ENCODE peak calls at places on chromosomes 4 and X, in four cellular contexts. One of them, this sample, is unnamed.

GRCh38 chrX:150587585-150588503 is 19.4 kb downstream of the MTM1 start:
- DNase-seq in fibroblast of lung: peak
- DNase-seq in choroid plexus epithelial cell: peak
- DNase-seq in RWPE1: no peak
- DNase-seq in this sample: peak

GRCh38 chr4:8725845-8726244 is 133.3 kb downstream of the CPZ start:
- DNase-seq in fibroblast of lung: no peak
- DNase-seq in choroid plexus epithelial cell: no peak
- DNase-seq in RWPE1: no peak
- DNase-seq in this sample: no peak

GRCh38 chrX:130974323-130974722 is 71.3 kb upstream of the ENOX2 start:
- DNase-seq in fibroblast of lung: peak
- DNase-seq in choroid plexus epithelial cell: peak
- DNase-seq in RWPE1: no peak
- DNase-seq in this sample: no peak

GRCh38 chrX:145817299-145817665 is 347 bp upstream of the SLITRK2 start:
- DNase-seq in fibroblast of lung: no peak
- DNase-seq in choroid plexus epithelial cell: no peak
- DNase-seq in RWPE1: no peak
- DNase-seq in this sample: no peak

GRCh38 chr4:17273047-17273446 is 238.8 kb downstream of the QDPR start:
- DNase-seq in fibroblast of lung: peak
- DNase-seq in choroid plexus epithelial cell: no peak
- DNase-seq in RWPE1: no peak
- DNase-seq in this sample: no peak

GRCh38 chr4:71713611-71714203 is 70.2 kb downstream of the GC start:
- DNase-seq in fibroblast of lung: peak
- DNase-seq in choroid plexus epithelial cell: peak
- DNase-seq in RWPE1: peak
- DNase-seq in this sample: peak

GRCh38 chr4:5956285-5957021 is 61.8 kb downstream of the C4orf50 start:
- DNase-seq in fibroblast of lung: no peak
- DNase-seq in choroid plexus epithelial cell: no peak
- DNase-seq in RWPE1: no peak
- DNase-seq in this sample: peak

GRCh38 chrX:4240541-4241194 is 527.2 kb upstream of the PRKX start:
- DNase-seq in fibroblast of lung: no peak
- DNase-seq in choroid plexus epithelial cell: no peak
- DNase-seq in RWPE1: no peak
- DNase-seq in this sample: no peak

GRCh38 chrX:122583526-122583925 is 600.6 kb upstream of the GRIA3 start:
- DNase-seq in fibroblast of lung: no peak
- DNase-seq in choroid plexus epithelial cell: no peak
- DNase-seq in RWPE1: no peak
- DNase-seq in this sample: no peak

GRCh38 chrX:28408017-28408723 is 179.1 kb upstream of the IL1RAPL1 start:
- DNase-seq in fibroblast of lung: no peak
- DNase-seq in choroid plexus epithelial cell: no peak
- DNase-seq in RWPE1: no peak
- DNase-seq in this sample: no peak

GRCh38 chrX:79588233-79588632 is 221.1 kb upstream of the ITM2A start:
- DNase-seq in fibroblast of lung: no peak
- DNase-seq in choroid plexus epithelial cell: no peak
- DNase-seq in RWPE1: no peak
- DNase-seq in this sample: no peak

DNA sequence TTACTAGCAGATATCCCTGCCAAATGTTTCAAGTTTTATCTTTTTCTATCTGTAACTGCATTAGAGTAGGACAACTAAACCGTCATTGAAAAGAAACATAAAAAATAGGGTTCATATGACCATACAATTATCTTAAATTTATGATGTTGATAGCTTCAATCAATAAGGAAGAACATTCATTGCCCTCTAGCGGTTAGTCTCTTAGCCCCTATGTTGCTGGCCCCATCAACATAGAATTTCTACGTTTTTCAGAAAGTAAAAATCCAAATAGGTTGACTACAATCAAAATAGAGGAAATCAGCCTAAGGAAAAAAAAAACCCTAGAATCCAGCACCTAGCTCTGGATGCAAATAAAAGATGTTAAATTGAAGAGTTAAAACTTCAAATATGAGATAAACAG is 225.1 kb upstream of the ITM2A start:
- DNase-seq in fibroblast of lung: no peak
- DNase-seq in choroid plexus epithelial cell: no peak
- DNase-seq in RWPE1: no peak
- DNase-seq in this sample: peak
- TF ChIP-seq CTCF in fibroblast of lung: no peak
- TF ChIP-seq CTCF in choroid plexus epithelial cell: no peak
- TF ChIP-seq CTCF in RWPE1: no peak
- TF ChIP-seq CTCF in this sample: peak

GRCh38 chr4:26484032-26484515 is 6.2 kb downstream of the CCKAR start:
- DNase-seq in fibroblast of lung: peak
- DNase-seq in choroid plexus epithelial cell: no peak
- DNase-seq in RWPE1: no peak
- DNase-seq in this sample: no peak
- TF ChIP-seq CTCF in fibroblast of lung: no peak
- TF ChIP-seq CTCF in choroid plexus epithelial cell: no peak
- TF ChIP-seq CTCF in RWPE1: no peak
- TF ChIP-seq CTCF in this sample: no peak

GRCh38 chrX:7706032-7706431 is 136.9 kb upstream of the VCX start:
- DNase-seq in fibroblast of lung: no peak
- DNase-seq in choroid plexus epithelial cell: peak
- DNase-seq in RWPE1: no peak
- DNase-seq in this sample: peak
- TF ChIP-seq CTCF in fibroblast of lung: peak
- TF ChIP-seq CTCF in choroid plexus epithelial cell: peak
- TF ChIP-seq CTCF in RWPE1: no peak
- TF ChIP-seq CTCF in this sample: peak

GRCh38 chr4:139622856-139623255 is 42.8 kb upstream of the MGST2 start:
- DNase-seq in fibroblast of lung: no peak
- DNase-seq in choroid plexus epithelial cell: no peak
- DNase-seq in RWPE1: no peak
- DNase-seq in this sample: no peak
- TF ChIP-seq CTCF in fibroblast of lung: no peak
- TF ChIP-seq CTCF in choroid plexus epithelial cell: no peak
- TF ChIP-seq CTCF in RWPE1: no peak
- TF ChIP-seq CTCF in this sample: no peak

GRCh38 chr4:122759639-122760310 is 27.3 kb downstream of the BBS12 start:
- DNase-seq in fibroblast of lung: no peak
- DNase-seq in choroid plexus epithelial cell: peak
- DNase-seq in RWPE1: no peak
- DNase-seq in this sample: no peak

GRCh38 chr4:122758033-122758432 is 25.5 kb downstream of the BBS12 start:
- DNase-seq in fibroblast of lung: no peak
- DNase-seq in choroid plexus epithelial cell: peak
- DNase-seq in RWPE1: peak
- DNase-seq in this sample: peak

GRCh38 chr4:122749704-122750454 is 17.4 kb downstream of the BBS12 start:
- DNase-seq in fibroblast of lung: no peak
- DNase-seq in choroid plexus epithelial cell: no peak
- DNase-seq in RWPE1: no peak
- DNase-seq in this sample: no peak

GRCh38 chr4:122755675-122756074 is 23.2 kb downstream of the BBS12 start:
- DNase-seq in fibroblast of lung: no peak
- DNase-seq in choroid plexus epithelial cell: no peak
- DNase-seq in RWPE1: no peak
- DNase-seq in this sample: no peak
- TF ChIP-seq CTCF in fibroblast of lung: no peak
- TF ChIP-seq CTCF in choroid plexus epithelial cell: no peak
- TF ChIP-seq CTCF in RWPE1: no peak
- TF ChIP-seq CTCF in this sample: no peak

This sample was measured in MCF 10A.